ENCODE peak calls at places on chromosomes 4 and X, in five cellular contexts. N is cardiac muscle cell, M is hippocampal formation, T is cardiac fibroblast, E is coronary artery. Y is an unnamed sample.

GRCh38 chrX:23061116-23061515 is 61.4 kb downstream of the DDX53 start:
- DNase-seq in N (no peak), M (no peak), T (no peak), E (no peak), Y (no peak)

GRCh38 chrX:3663576-3664290 is 49.7 kb downstream of the PRKX start:
- DNase-seq in N (no peak), M (no peak), T (no peak), E (no peak), Y (no peak)

GRCh38 chr4:144355809-144356757 is 215.6 kb upstream of the GYPA start:
- DNase-seq in N (peak; percentile 96), M (no peak), T (peak; percentile 87), E (no peak), Y (peak; percentile 72)

GRCh38 chr4:185219551-185220344 is 10.3 kb downstream of the SNX25 start:
- DNase-seq in N (peak; percentile 83), M (no peak), T (peak; percentile 86), E (no peak), Y (no peak)

GRCh38 chr4:78653655-78654054 is 102.1 kb downstream of the ANXA3 start:
- DNase-seq in N (no peak), M (no peak), T (no peak), E (no peak), Y (no peak)

GRCh38 chrX:41553688-41554087 is 106.5 kb downstream of the NYX start:
- DNase-seq in N (no peak), M (no peak), T (no peak), E (no peak), Y (no peak)

GRCh38 chr4:53128959-53129358 is 236.9 kb downstream of the SCFD2 start:
- DNase-seq in N (peak; percentile 74), M (no peak), T (peak; percentile 86), E (no peak), Y (no peak)

GRCh38 chr4:177861551-177862094 is 419.4 kb upstream of the AGA start:
- DNase-seq in N (no peak), M (no peak), T (no peak), E (no peak), Y (no peak)

GRCh38 chr4:83204731-83205130 is 79.9 kb downstream of the COQ2 start:
- DNase-seq in N (no peak), M (no peak), T (no peak), E (no peak), Y (no peak)

GRCh38 chr4:26789208-26789607 is 71.4 kb upstream of the STIM2 start:
- DNase-seq in N (no peak), M (no peak), T (no peak), E (no peak), Y (no peak)

GRCh38 chr4:8035371-8035780 is 95.7 kb upstream of the AFAP1 start:
- DNase-seq in N (peak; percentile 76), M (no peak), T (peak; percentile 37), E (no peak), Y (peak; percentile 51)

GRCh38 chr4:57448452-57448851 is 338.3 kb upstream of the IGFBP7 start:
- DNase-seq in N (no peak), M (no peak), T (no peak), E (no peak), Y (no peak)

GRCh38 chr4:147299205-147299604 is 181.7 kb upstream of the EDNRA start:
- DNase-seq in N (no peak), M (no peak), T (no peak), E (no peak), Y (no peak)